ENCODE peak calls at places on chromosomes 16 and 17, in seven cellular contexts. T is kidney, B is hepatocyte, H is fibroblast of villous mesenchyme, Q is Peyer's patch, R is heart left ventricle, V is brain microvascular endothelial cell. S is an unnamed sample.

GRCh38 chr16:6947291-6947690 is 385.4 kb upstream of the RBFOX1 start:
- DNase-seq in T (no peak), B (no peak), H (no peak), Q (no peak), R (no peak), V (no peak), S (no peak)

GRCh38 chr17:49191917-49192741 is 18.2 kb downstream of the GNGT2 start:
- DNase-seq in T (peak; percentile 97), B (peak; percentile 93), H (peak; percentile 84), Q (peak; percentile 97), R (peak; percentile 94), V (peak; percentile 82), S (peak; percentile 89)

GRCh38 chr17:8146381-8147140 is 5.6 kb downstream of the PER1 start:
- DNase-seq in T (peak; percentile 49), B (no peak), H (no peak), Q (no peak), R (peak; percentile 25), V (no peak), S (no peak)

GRCh38 chr17:59972778-59973177 is 8.2 kb upstream of the RNFT1 start:
- DNase-seq in T (no peak), B (no peak), H (peak; percentile 10), Q (no peak), R (no peak), V (peak; percentile 12), S (no peak)

GRCh38 chr17:81207610-81208581 is 14.9 kb downstream of the CEP131 start:
- DNase-seq in T (no peak), B (no peak), H (no peak), Q (no peak), R (no peak), V (no peak), S (no peak)

GRCh38 chr17:80812362-80813088 is 179.1 kb upstream of the CHMP6 start:
- DNase-seq in T (peak; percentile 23), B (no peak), H (no peak), Q (no peak), R (peak; percentile 20), V (no peak), S (no peak)

GRCh38 chr16:79610771-79611170 is 10.2 kb upstream of the MAF start:
- DNase-seq in T (no peak), B (no peak), H (peak; percentile 44), Q (no peak), R (no peak), V (peak; percentile 38), S (no peak)

GRCh38 chr16:80969114-80969484 is 37.6 kb downstream of the CMC2 start:
- DNase-seq in T (no peak), B (no peak), H (no peak), Q (no peak), R (no peak), V (no peak), S (no peak)

GRCh38 chr17:37062036-37062435 is 113.3 kb downstream of the AATF start:
- DNase-seq in T (no peak), B (no peak), H (no peak), Q (no peak), R (no peak), V (no peak), S (no peak)

GRCh38 chr16:25108054-25108453 is 3.5 kb upstream of the LCMT1 start:
- DNase-seq in T (no peak), B (no peak), H (no peak), Q (no peak), R (no peak), V (no peak), S (no peak)

GRCh38 chr17:16430650-16431049 is 15.3 kb downstream of the TRPV2 start:
- DNase-seq in T (no peak), B (no peak), H (no peak), Q (no peak), R (no peak), V (no peak), S (no peak)

GRCh38 chr17:43918026-43918389 is 10.7 kb upstream of the MPP2 start:
- DNase-seq in T (no peak), B (no peak), H (no peak), Q (no peak), R (no peak), V (no peak), S (no peak)

GRCh38 chr17:43916385-43916784 is 9.0 kb upstream of the MPP2 start:
- DNase-seq in T (no peak), B (no peak), H (no peak), Q (no peak), R (no peak), V (no peak), S (no peak)

GRCh38 chr17:43917016-43917347 is 9.6 kb upstream of the MPP2 start:
- DNase-seq in T (peak; percentile 62), B (no peak), H (no peak), Q (no peak), R (no peak), V (no peak), S (no peak)

GRCh38 chr17:43915561-43915960 is 8.2 kb upstream of the MPP2 start:
- DNase-seq in T (no peak), B (no peak), H (no peak), Q (no peak), R (no peak), V (no peak), S (no peak)

DNA sequence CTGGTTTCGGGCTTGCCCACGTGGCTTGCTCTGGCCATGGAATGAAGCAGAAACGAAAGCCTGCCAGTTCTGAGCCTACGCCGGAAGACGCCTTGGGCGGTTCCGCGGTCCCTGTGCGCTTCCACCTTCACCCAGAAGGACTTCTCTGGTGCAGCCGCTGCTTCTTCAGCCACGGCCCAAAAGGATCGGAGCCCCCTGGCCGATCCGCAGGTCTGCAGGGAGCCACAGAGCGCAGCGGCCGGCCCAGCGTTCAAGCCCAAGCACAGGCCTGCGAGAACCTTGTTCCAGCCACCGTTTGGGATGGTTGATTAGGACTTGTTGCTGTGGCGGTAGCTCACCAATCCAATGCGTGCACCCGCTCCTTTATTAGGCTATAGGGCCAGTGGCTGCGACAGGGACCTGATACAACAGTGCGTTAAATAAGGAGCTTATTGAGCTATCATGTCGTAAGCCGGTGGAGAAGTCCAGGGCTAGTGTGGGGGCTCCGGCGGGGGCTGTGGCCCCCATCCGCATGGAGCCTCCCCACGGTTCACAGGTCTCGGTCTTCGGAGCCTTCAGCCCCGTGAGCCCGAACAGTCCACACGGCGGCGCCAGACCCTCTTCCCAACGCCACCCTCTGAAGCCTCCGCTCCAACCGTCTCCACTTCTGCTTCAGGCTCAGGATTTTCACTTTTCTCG is 10.2 kb upstream of the MPP2 start:
- DNase-seq in T (no peak), B (peak; percentile 45), H (peak; percentile 23), Q (peak; percentile 70), R (peak; percentile 55), V (peak; percentile 11), S (no peak)
- H3K4me3 ChIP-seq in T (peak overlapping the region; percentile 10), B (no peak overlapping the region), H (peak overlapping the region; percentile 30), Q (peak overlapping the region; percentile 43), R (peak overlapping the region; percentile 25), V (peak overlapping the region; percentile 3), S (no peak overlapping the region)

GRCh38 chr17:35429702-35430101 is 2.6 kb downstream of the SLFN12 start:
- DNase-seq in T (no peak), B (no peak), H (no peak), Q (no peak), R (no peak), V (no peak), S (no peak)

GRCh38 chr17:35438433-35438832 is 6.1 kb upstream of the SLFN12 start:
- DNase-seq in T (no peak), B (no peak), H (no peak), Q (no peak), R (no peak), V (no peak), S (no peak)

GRCh38 chr17:35432176-35433074 is at the start of gene SLFN12:
- DNase-seq in T (peak; percentile 69), B (peak; percentile 73), H (peak; percentile 98), Q (no peak), R (no peak), V (peak; percentile 95), S (no peak)

GRCh38 chr17:35428229-35428628 is 4.1 kb downstream of the SLFN12 start:
- DNase-seq in T (no peak), B (no peak), H (no peak), Q (no peak), R (no peak), V (no peak), S (no peak)

GRCh38 chr17:35433075-35433894 is 985 bp upstream of the SLFN12 start:
- DNase-seq in T (peak; percentile 79), B (peak; percentile 94), H (peak; percentile 98), Q (no peak), R (peak; percentile 76), V (peak; percentile 98), S (peak; percentile 85)
- H3K4me3 ChIP-seq in T (peak overlapping the region; percentile 78), B (peak overlapping the region; percentile 32), H (peak overlapping the region; percentile 77), Q (peak overlapping the region; percentile 53), R (peak overlapping the region; percentile 49), V (peak overlapping the region; percentile 69), S (peak overlapping the region; percentile 41)

DNA sequence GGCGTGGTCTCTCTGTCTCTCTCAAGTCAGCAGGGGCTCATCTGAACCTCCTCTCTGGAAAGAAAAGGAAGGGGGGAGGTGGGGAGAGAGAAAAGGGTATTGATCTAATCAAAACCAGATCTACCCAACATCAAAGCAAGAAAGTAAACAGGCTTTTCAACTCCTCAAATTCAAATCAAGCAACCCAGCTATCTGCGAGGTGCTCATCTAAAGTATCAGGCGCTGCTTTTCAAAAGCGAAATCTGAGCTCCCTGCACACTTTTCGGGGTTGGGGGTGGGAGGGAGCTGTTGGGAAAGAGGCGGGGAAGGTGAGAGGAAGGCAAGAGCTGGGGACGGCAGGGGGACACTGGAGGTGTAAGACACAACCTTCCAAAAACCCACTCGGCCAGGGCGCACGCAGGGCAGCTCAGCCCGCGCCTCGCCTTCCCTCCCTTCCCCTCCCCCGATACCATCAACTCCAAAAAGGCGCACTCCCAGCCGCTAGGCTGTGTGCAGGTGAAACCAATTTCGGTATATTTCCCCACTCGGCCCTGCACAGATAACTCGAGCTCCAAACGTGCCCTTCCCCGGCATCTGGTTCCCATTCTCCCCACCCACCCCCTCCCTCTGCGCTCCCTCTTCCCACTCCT is 2.7 kb downstream of the AXIN2 start:
- DNase-seq in T (no peak), B (peak; percentile 28), H (no peak), Q (no peak), R (no peak), V (no peak), S (no peak)
- H3K4me3 ChIP-seq in T (no peak overlapping the region), B (peak overlapping the region; percentile 97), H (peak overlapping the region; percentile 69), Q (peak overlapping the region; percentile 78), R (peak overlapping the region; percentile 65), V (peak overlapping the region; percentile 62), S (peak overlapping the region; percentile 74)

GRCh38 chr17:55269894-55270293 is 5.1 kb downstream of the HLF start:
- DNase-seq in T (no peak), B (no peak), H (no peak), Q (no peak), R (no peak), V (no peak), S (no peak)
- H3K4me3 ChIP-seq in T (no peak overlapping the region), B (no peak overlapping the region), H (no peak overlapping the region), Q (no peak overlapping the region), R (no peak overlapping the region), V (no peak overlapping the region), S (no peak overlapping the region)